ENCODE peak calls at places on chromosomes 16 and 17, in nine cellular contexts. One of them, this sample, is unnamed.

GRCh38 chr16:54890381-54890780 is 40.3 kb upstream of the IRX5 start:
- DNase-seq in stimulated activated naive CD4-positive, alpha-beta T cell: no peak
- DNase-seq in adrenal gland: no peak
- DNase-seq in AG08396: no peak
- DNase-seq in posterior vena cava: no peak
- DNase-seq in lung: no peak
- DNase-seq in NCI-H1105: no peak
- DNase-seq in activated CD4-positive, alpha-beta T cell treated with anti-CD3 and anti-CD28 coated beads, Interleukin-2, amount 50 U/mL, for 4 hours: no peak
- DNase-seq in iPS-NIHi11: no peak
- DNase-seq in this sample: no peak

GRCh38 chr16:27238591-27238990 is 30.0 kb downstream of the NSMCE1 start:
- DNase-seq in stimulated activated naive CD4-positive, alpha-beta T cell: no peak
- DNase-seq in adrenal gland: no peak
- DNase-seq in AG08396: no peak
- DNase-seq in posterior vena cava: peak
- DNase-seq in lung: no peak
- DNase-seq in NCI-H1105: no peak
- DNase-seq in activated CD4-positive, alpha-beta T cell treated with anti-CD3 and anti-CD28 coated beads, Interleukin-2, amount 50 U/mL, for 4 hours: no peak
- DNase-seq in iPS-NIHi11: no peak
- DNase-seq in this sample: no peak

GRCh38 chr16:149024-149675 is 3.3 kb upstream of the HBZ start:
- DNase-seq in stimulated activated naive CD4-positive, alpha-beta T cell: no peak
- DNase-seq in adrenal gland: no peak
- DNase-seq in AG08396: no peak
- DNase-seq in posterior vena cava: peak
- DNase-seq in lung: no peak
- DNase-seq in NCI-H1105: no peak
- DNase-seq in activated CD4-positive, alpha-beta T cell treated with anti-CD3 and anti-CD28 coated beads, Interleukin-2, amount 50 U/mL, for 4 hours: no peak
- DNase-seq in iPS-NIHi11: no peak
- DNase-seq in this sample: no peak

GRCh38 chr16:938136-938535 is 32.6 kb downstream of the LMF1 start:
- DNase-seq in stimulated activated naive CD4-positive, alpha-beta T cell: no peak
- DNase-seq in adrenal gland: no peak
- DNase-seq in AG08396: no peak
- DNase-seq in posterior vena cava: no peak
- DNase-seq in lung: no peak
- DNase-seq in NCI-H1105: no peak
- DNase-seq in activated CD4-positive, alpha-beta T cell treated with anti-CD3 and anti-CD28 coated beads, Interleukin-2, amount 50 U/mL, for 4 hours: no peak
- DNase-seq in iPS-NIHi11: no peak
- DNase-seq in this sample: peak

GRCh38 chr16:64478258-64478906 is 643.5 kb downstream of the CDH11 start:
- DNase-seq in stimulated activated naive CD4-positive, alpha-beta T cell: no peak
- DNase-seq in adrenal gland: peak
- DNase-seq in AG08396: peak
- DNase-seq in posterior vena cava: no peak
- DNase-seq in lung: peak
- DNase-seq in NCI-H1105: peak
- DNase-seq in activated CD4-positive, alpha-beta T cell treated with anti-CD3 and anti-CD28 coated beads, Interleukin-2, amount 50 U/mL, for 4 hours: no peak
- DNase-seq in iPS-NIHi11: no peak
- DNase-seq in this sample: no peak

GRCh38 chr17:60712675-60713074 is 35.0 kb downstream of the BCAS3 start:
- DNase-seq in stimulated activated naive CD4-positive, alpha-beta T cell: no peak
- DNase-seq in adrenal gland: no peak
- DNase-seq in AG08396: no peak
- DNase-seq in posterior vena cava: no peak
- DNase-seq in lung: no peak
- DNase-seq in NCI-H1105: no peak
- DNase-seq in activated CD4-positive, alpha-beta T cell treated with anti-CD3 and anti-CD28 coated beads, Interleukin-2, amount 50 U/mL, for 4 hours: no peak
- DNase-seq in iPS-NIHi11: no peak
- DNase-seq in this sample: no peak

GRCh38 chr17:13993106-13993505 is 76.2 kb upstream of the COX10 start:
- DNase-seq in stimulated activated naive CD4-positive, alpha-beta T cell: no peak
- DNase-seq in adrenal gland: no peak
- DNase-seq in AG08396: no peak
- DNase-seq in posterior vena cava: no peak
- DNase-seq in lung: no peak
- DNase-seq in NCI-H1105: no peak
- DNase-seq in activated CD4-positive, alpha-beta T cell treated with anti-CD3 and anti-CD28 coated beads, Interleukin-2, amount 50 U/mL, for 4 hours: no peak
- DNase-seq in iPS-NIHi11: no peak
- DNase-seq in this sample: no peak

GRCh38 chr17:49910094-49910857 is 58.7 kb upstream of the DLX4 start:
- DNase-seq in stimulated activated naive CD4-positive, alpha-beta T cell: no peak
- DNase-seq in adrenal gland: peak
- DNase-seq in AG08396: no peak
- DNase-seq in posterior vena cava: no peak
- DNase-seq in lung: no peak
- DNase-seq in NCI-H1105: no peak
- DNase-seq in activated CD4-positive, alpha-beta T cell treated with anti-CD3 and anti-CD28 coated beads, Interleukin-2, amount 50 U/mL, for 4 hours: peak
- DNase-seq in iPS-NIHi11: peak
- DNase-seq in this sample: no peak

GRCh38 chr16:46817961-46818360 is 13.0 kb downstream of the C16orf87 start:
- DNase-seq in stimulated activated naive CD4-positive, alpha-beta T cell: no peak
- DNase-seq in adrenal gland: peak
- DNase-seq in AG08396: no peak
- DNase-seq in posterior vena cava: no peak
- DNase-seq in lung: no peak
- DNase-seq in NCI-H1105: no peak
- DNase-seq in activated CD4-positive, alpha-beta T cell treated with anti-CD3 and anti-CD28 coated beads, Interleukin-2, amount 50 U/mL, for 4 hours: no peak
- DNase-seq in iPS-NIHi11: no peak
- DNase-seq in this sample: no peak

GRCh38 chr17:29158515-29159275 is 21.5 kb downstream of the MYO18A start:
- DNase-seq in stimulated activated naive CD4-positive, alpha-beta T cell: no peak
- DNase-seq in adrenal gland: no peak
- DNase-seq in AG08396: peak
- DNase-seq in posterior vena cava: no peak
- DNase-seq in lung: no peak
- DNase-seq in NCI-H1105: no peak
- DNase-seq in activated CD4-positive, alpha-beta T cell treated with anti-CD3 and anti-CD28 coated beads, Interleukin-2, amount 50 U/mL, for 4 hours: no peak
- DNase-seq in iPS-NIHi11: peak
- DNase-seq in this sample: no peak

GRCh38 chr16:19517424-19518089 is 4.3 kb downstream of the GDE1 start:
- DNase-seq in stimulated activated naive CD4-positive, alpha-beta T cell: no peak
- DNase-seq in adrenal gland: no peak
- DNase-seq in AG08396: no peak
- DNase-seq in posterior vena cava: no peak
- DNase-seq in lung: no peak
- DNase-seq in NCI-H1105: no peak
- DNase-seq in activated CD4-positive, alpha-beta T cell treated with anti-CD3 and anti-CD28 coated beads, Interleukin-2, amount 50 U/mL, for 4 hours: no peak
- DNase-seq in iPS-NIHi11: no peak
- DNase-seq in this sample: no peak

GRCh38 chr17:76709077-76709950 is 1.5 kb downstream of the MXRA7 start:
- DNase-seq in stimulated activated naive CD4-positive, alpha-beta T cell: no peak
- DNase-seq in adrenal gland: peak
- DNase-seq in AG08396: peak
- DNase-seq in posterior vena cava: peak
- DNase-seq in lung: peak
- DNase-seq in NCI-H1105: no peak
- DNase-seq in activated CD4-positive, alpha-beta T cell treated with anti-CD3 and anti-CD28 coated beads, Interleukin-2, amount 50 U/mL, for 4 hours: no peak
- DNase-seq in iPS-NIHi11: peak
- DNase-seq in this sample: peak

GRCh38 chr17:28597606-28598383 is 1.0 kb downstream of the SPAG5 start:
- DNase-seq in stimulated activated naive CD4-positive, alpha-beta T cell: no peak
- DNase-seq in adrenal gland: no peak
- DNase-seq in AG08396: no peak
- DNase-seq in posterior vena cava: no peak
- DNase-seq in lung: no peak
- DNase-seq in NCI-H1105: peak
- DNase-seq in activated CD4-positive, alpha-beta T cell treated with anti-CD3 and anti-CD28 coated beads, Interleukin-2, amount 50 U/mL, for 4 hours: no peak
- DNase-seq in iPS-NIHi11: no peak
- DNase-seq in this sample: no peak

GRCh38 chr17:36705651-36706436 is 104.5 kb downstream of the MRM1 start:
- DNase-seq in stimulated activated naive CD4-positive, alpha-beta T cell: peak
- DNase-seq in adrenal gland: peak
- DNase-seq in AG08396: peak
- DNase-seq in posterior vena cava: no peak
- DNase-seq in lung: peak
- DNase-seq in NCI-H1105: peak
- DNase-seq in activated CD4-positive, alpha-beta T cell treated with anti-CD3 and anti-CD28 coated beads, Interleukin-2, amount 50 U/mL, for 4 hours: peak
- DNase-seq in iPS-NIHi11: peak
- DNase-seq in this sample: peak

GRCh38 chr17:16980813-16981731 is 9.2 kb upstream of the TNFRSF13B start:
- DNase-seq in stimulated activated naive CD4-positive, alpha-beta T cell: no peak
- DNase-seq in adrenal gland: no peak
- DNase-seq in AG08396: no peak
- DNase-seq in posterior vena cava: peak
- DNase-seq in lung: no peak
- DNase-seq in NCI-H1105: no peak
- DNase-seq in activated CD4-positive, alpha-beta T cell treated with anti-CD3 and anti-CD28 coated beads, Interleukin-2, amount 50 U/mL, for 4 hours: no peak
- DNase-seq in iPS-NIHi11: no peak
- DNase-seq in this sample: no peak

GRCh38 chr17:55458977-55459376 is 37.3 kb upstream of the MMD start:
- DNase-seq in stimulated activated naive CD4-positive, alpha-beta T cell: no peak
- DNase-seq in adrenal gland: no peak
- DNase-seq in AG08396: peak
- DNase-seq in posterior vena cava: no peak
- DNase-seq in lung: no peak
- DNase-seq in NCI-H1105: no peak
- DNase-seq in activated CD4-positive, alpha-beta T cell treated with anti-CD3 and anti-CD28 coated beads, Interleukin-2, amount 50 U/mL, for 4 hours: peak
- DNase-seq in iPS-NIHi11: no peak
- DNase-seq in this sample: no peak

GRCh38 chr17:5355416-5356129 is 63.9 kb downstream of the NUP88 start:
- DNase-seq in stimulated activated naive CD4-positive, alpha-beta T cell: no peak
- DNase-seq in adrenal gland: no peak
- DNase-seq in AG08396: no peak
- DNase-seq in posterior vena cava: no peak
- DNase-seq in lung: no peak
- DNase-seq in NCI-H1105: no peak
- DNase-seq in activated CD4-positive, alpha-beta T cell treated with anti-CD3 and anti-CD28 coated beads, Interleukin-2, amount 50 U/mL, for 4 hours: no peak
- DNase-seq in iPS-NIHi11: no peak
- DNase-seq in this sample: no peak

GRCh38 chr16:20084624-20085226 is 11.0 kb upstream of the GPR139 start:
- DNase-seq in stimulated activated naive CD4-positive, alpha-beta T cell: no peak
- DNase-seq in adrenal gland: no peak
- DNase-seq in AG08396: no peak
- DNase-seq in posterior vena cava: no peak
- DNase-seq in lung: no peak
- DNase-seq in NCI-H1105: no peak
- DNase-seq in activated CD4-positive, alpha-beta T cell treated with anti-CD3 and anti-CD28 coated beads, Interleukin-2, amount 50 U/mL, for 4 hours: no peak
- DNase-seq in iPS-NIHi11: no peak
- DNase-seq in this sample: no peak

GRCh38 chr17:21460358-21460757 is 84.2 kb downstream of the KCNJ12 start:
- DNase-seq in stimulated activated naive CD4-positive, alpha-beta T cell: no peak
- DNase-seq in adrenal gland: no peak
- DNase-seq in AG08396: peak
- DNase-seq in posterior vena cava: no peak
- DNase-seq in lung: no peak
- DNase-seq in NCI-H1105: no peak
- DNase-seq in activated CD4-positive, alpha-beta T cell treated with anti-CD3 and anti-CD28 coated beads, Interleukin-2, amount 50 U/mL, for 4 hours: no peak
- DNase-seq in iPS-NIHi11: no peak
- DNase-seq in this sample: no peak

GRCh38 chr17:28173071-28173561 is 130.6 kb downstream of the NLK start:
- DNase-seq in stimulated activated naive CD4-positive, alpha-beta T cell: no peak
- DNase-seq in adrenal gland: no peak
- DNase-seq in AG08396: no peak
- DNase-seq in posterior vena cava: no peak
- DNase-seq in lung: no peak
- DNase-seq in NCI-H1105: no peak
- DNase-seq in activated CD4-positive, alpha-beta T cell treated with anti-CD3 and anti-CD28 coated beads, Interleukin-2, amount 50 U/mL, for 4 hours: no peak
- DNase-seq in iPS-NIHi11: no peak
- DNase-seq in this sample: no peak

GRCh38 chr17:28145348-28145747 is 102.9 kb downstream of the NLK start:
- DNase-seq in stimulated activated naive CD4-positive, alpha-beta T cell: no peak
- DNase-seq in adrenal gland: no peak
- DNase-seq in AG08396: peak
- DNase-seq in posterior vena cava: no peak
- DNase-seq in lung: no peak
- DNase-seq in NCI-H1105: no peak
- DNase-seq in activated CD4-positive, alpha-beta T cell treated with anti-CD3 and anti-CD28 coated beads, Interleukin-2, amount 50 U/mL, for 4 hours: no peak
- DNase-seq in iPS-NIHi11: no peak
- DNase-seq in this sample: no peak

GRCh38 chr16:9192746-9193145 is 101.3 kb downstream of the HAPSTR1 start:
- DNase-seq in stimulated activated naive CD4-positive, alpha-beta T cell: no peak
- DNase-seq in adrenal gland: no peak
- DNase-seq in AG08396: no peak
- DNase-seq in posterior vena cava: no peak
- DNase-seq in lung: no peak
- DNase-seq in NCI-H1105: no peak
- DNase-seq in activated CD4-positive, alpha-beta T cell treated with anti-CD3 and anti-CD28 coated beads, Interleukin-2, amount 50 U/mL, for 4 hours: no peak
- DNase-seq in iPS-NIHi11: no peak
- DNase-seq in this sample: no peak

GRCh38 chr16:70553175-70553574 is 29.6 kb downstream of the SF3B3 start:
- DNase-seq in stimulated activated naive CD4-positive, alpha-beta T cell: no peak
- DNase-seq in adrenal gland: no peak
- DNase-seq in AG08396: peak
- DNase-seq in posterior vena cava: no peak
- DNase-seq in lung: no peak
- DNase-seq in NCI-H1105: no peak
- DNase-seq in activated CD4-positive, alpha-beta T cell treated with anti-CD3 and anti-CD28 coated beads, Interleukin-2, amount 50 U/mL, for 4 hours: peak
- DNase-seq in iPS-NIHi11: no peak
- DNase-seq in this sample: no peak